ENCODE peak calls at places on chromosomes 11 and 22, in five cellular contexts. One of them, this sample, is unnamed.

GRCh38 chr11:127056338-127056971 is 55.9 kb upstream of the KIRREL3 start:
- DNase-seq in Peyer's patch: no peak
- DNase-seq in HCT116: no peak
- DNase-seq in breast epithelium: no peak
- DNase-seq in esophagus squamous epithelium: no peak
- DNase-seq in this sample: no peak

GRCh38 chr11:76030286-76030685 is 176.0 kb downstream of the WNT11 start:
- DNase-seq in Peyer's patch: no peak
- DNase-seq in HCT116: no peak
- DNase-seq in breast epithelium: no peak
- DNase-seq in esophagus squamous epithelium: no peak
- DNase-seq in this sample: no peak

GRCh38 chr11:123509737-123510578 is 79.9 kb downstream of the GRAMD1B start:
- DNase-seq in Peyer's patch: no peak
- DNase-seq in HCT116: no peak
- DNase-seq in breast epithelium: no peak
- DNase-seq in esophagus squamous epithelium: no peak
- DNase-seq in this sample: no peak

GRCh38 chr11:35066783-35067476 is 72.0 kb upstream of the CD44 start:
- DNase-seq in Peyer's patch: peak
- DNase-seq in HCT116: no peak
- DNase-seq in breast epithelium: no peak
- DNase-seq in esophagus squamous epithelium: no peak
- DNase-seq in this sample: no peak

GRCh38 chr11:127006311-127006710 is 5.7 kb upstream of the KIRREL3 start:
- DNase-seq in Peyer's patch: no peak
- DNase-seq in HCT116: no peak
- DNase-seq in breast epithelium: no peak
- DNase-seq in esophagus squamous epithelium: no peak
- DNase-seq in this sample: no peak

GRCh38 chr11:12149672-12150225 is 39.4 kb downstream of the MICAL2 start:
- DNase-seq in Peyer's patch: no peak
- DNase-seq in HCT116: no peak
- DNase-seq in breast epithelium: no peak
- DNase-seq in esophagus squamous epithelium: no peak
- DNase-seq in this sample: no peak

GRCh38 chr11:19597194-19597593 is 115.4 kb upstream of the NAV2 start:
- DNase-seq in Peyer's patch: no peak
- DNase-seq in HCT116: no peak
- DNase-seq in breast epithelium: no peak
- DNase-seq in esophagus squamous epithelium: no peak
- DNase-seq in this sample: no peak

GRCh38 chr11:44339530-44339883 is 29.6 kb upstream of the ALX4 start:
- DNase-seq in Peyer's patch: no peak
- DNase-seq in HCT116: no peak
- DNase-seq in breast epithelium: no peak
- DNase-seq in esophagus squamous epithelium: no peak
- DNase-seq in this sample: no peak

GRCh38 chr22:40276877-40277823 is 69.2 kb upstream of the ADSL start:
- DNase-seq in Peyer's patch: no peak
- DNase-seq in HCT116: no peak
- DNase-seq in breast epithelium: no peak
- DNase-seq in esophagus squamous epithelium: no peak
- DNase-seq in this sample: no peak

GRCh38 chr22:36457688-36458450 is 23.6 kb downstream of the TXN2 start:
- DNase-seq in Peyer's patch: no peak
- DNase-seq in HCT116: no peak
- DNase-seq in breast epithelium: no peak
- DNase-seq in esophagus squamous epithelium: no peak
- DNase-seq in this sample: no peak

GRCh38 chr11:94417386-94417987 is 16.3 kb upstream of the GPR83 start:
- DNase-seq in Peyer's patch: no peak
- DNase-seq in HCT116: peak
- DNase-seq in breast epithelium: no peak
- DNase-seq in esophagus squamous epithelium: no peak
- DNase-seq in this sample: no peak

GRCh38 chr11:29446132-29446531 is 570.7 kb downstream of the KCNA4 start:
- DNase-seq in Peyer's patch: no peak
- DNase-seq in HCT116: no peak
- DNase-seq in breast epithelium: no peak
- DNase-seq in esophagus squamous epithelium: no peak
- DNase-seq in this sample: no peak

GRCh38 chr11:120500414-120500936 is 11.1 kb upstream of the GRIK4 start:
- DNase-seq in Peyer's patch: no peak
- DNase-seq in HCT116: no peak
- DNase-seq in breast epithelium: no peak
- DNase-seq in esophagus squamous epithelium: no peak
- DNase-seq in this sample: no peak

GRCh38 chr11:44236261-44236660 is 73.7 kb downstream of the ALX4 start:
- DNase-seq in Peyer's patch: no peak
- DNase-seq in HCT116: no peak
- DNase-seq in breast epithelium: no peak
- DNase-seq in esophagus squamous epithelium: no peak
- DNase-seq in this sample: no peak

GRCh38 chr11:10693509-10694071 is at the start of gene IRAG1:
- DNase-seq in Peyer's patch: no peak
- DNase-seq in HCT116: no peak
- DNase-seq in breast epithelium: no peak
- DNase-seq in esophagus squamous epithelium: no peak
- DNase-seq in this sample: peak

GRCh38 chr11:3738241-3738640 is 59.1 kb downstream of the NUP98 start:
- DNase-seq in Peyer's patch: no peak
- DNase-seq in HCT116: no peak
- DNase-seq in breast epithelium: no peak
- DNase-seq in esophagus squamous epithelium: no peak
- DNase-seq in this sample: no peak

GRCh38 chr11:17828311-17828751 is 93.8 kb downstream of the KCNC1 start:
- DNase-seq in Peyer's patch: peak
- DNase-seq in HCT116: no peak
- DNase-seq in breast epithelium: no peak
- DNase-seq in esophagus squamous epithelium: no peak
- DNase-seq in this sample: peak

GRCh38 chr22:49934144-49934890 is 15.9 kb downstream of the CRELD2 start:
- DNase-seq in Peyer's patch: peak
- DNase-seq in HCT116: no peak
- DNase-seq in breast epithelium: peak
- DNase-seq in esophagus squamous epithelium: no peak
- DNase-seq in this sample: peak

GRCh38 chr22:27152033-27152432 is 494.6 kb downstream of the MIAT start:
- DNase-seq in Peyer's patch: no peak
- DNase-seq in HCT116: no peak
- DNase-seq in breast epithelium: no peak
- DNase-seq in esophagus squamous epithelium: no peak
- DNase-seq in this sample: no peak

GRCh38 chr11:107757661-107758060 is 45.8 kb upstream of the SLN start:
- DNase-seq in Peyer's patch: no peak
- DNase-seq in HCT116: no peak
- DNase-seq in breast epithelium: no peak
- DNase-seq in esophagus squamous epithelium: no peak
- DNase-seq in this sample: no peak

GRCh38 chr22:33073989-33074391 is 15.8 kb upstream of the SYN3 start:
- DNase-seq in Peyer's patch: no peak
- DNase-seq in HCT116: no peak
- DNase-seq in breast epithelium: no peak
- DNase-seq in esophagus squamous epithelium: no peak
- DNase-seq in this sample: no peak

GRCh38 chr11:44208976-44209603 is 100.8 kb downstream of the ALX4 start:
- DNase-seq in Peyer's patch: no peak
- DNase-seq in HCT116: no peak
- DNase-seq in breast epithelium: no peak
- DNase-seq in esophagus squamous epithelium: no peak
- DNase-seq in this sample: no peak

GRCh38 chr11:2737876-2738275 is 38.1 kb upstream of the KCNQ1OT1 start:
- DNase-seq in Peyer's patch: peak
- DNase-seq in HCT116: no peak
- DNase-seq in breast epithelium: no peak
- DNase-seq in esophagus squamous epithelium: no peak
- DNase-seq in this sample: no peak

GRCh38 chr22:21857501-21857914 is 9.9 kb downstream of the MAPK1 start:
- DNase-seq in Peyer's patch: no peak
- DNase-seq in HCT116: no peak
- DNase-seq in breast epithelium: no peak
- DNase-seq in esophagus squamous epithelium: no peak
- DNase-seq in this sample: no peak

GRCh38 chr11:72631806-72632731 is 42.2 kb downstream of the PDE2A start:
- DNase-seq in Peyer's patch: no peak
- DNase-seq in HCT116: no peak
- DNase-seq in breast epithelium: no peak
- DNase-seq in esophagus squamous epithelium: no peak
- DNase-seq in this sample: no peak
- TF ChIP-seq POLR2A in Peyer's patch: no peak
- TF ChIP-seq POLR2A in HCT116: no peak
- TF ChIP-seq POLR2A in breast epithelium: no peak
- TF ChIP-seq POLR2A in esophagus squamous epithelium: no peak
- TF ChIP-seq POLR2A in this sample: no peak

GRCh38 chr11:6637871-6638270 is 17.7 kb downstream of the DCHS1 start:
- DNase-seq in Peyer's patch: no peak
- DNase-seq in HCT116: no peak
- DNase-seq in breast epithelium: no peak
- DNase-seq in esophagus squamous epithelium: no peak
- DNase-seq in this sample: peak

GRCh38 chr11:6636480-6636879 is 17.3 kb upstream of the TPP1 start:
- DNase-seq in Peyer's patch: no peak
- DNase-seq in HCT116: no peak
- DNase-seq in breast epithelium: no peak
- DNase-seq in esophagus squamous epithelium: no peak
- DNase-seq in this sample: no peak

GRCh38 chr11:6640985-6641701 is 14.5 kb downstream of the DCHS1 start:
- DNase-seq in Peyer's patch: no peak
- DNase-seq in HCT116: no peak
- DNase-seq in breast epithelium: no peak
- DNase-seq in esophagus squamous epithelium: no peak
- DNase-seq in this sample: no peak

GRCh38 chr11:6640036-6640984 is 15.3 kb downstream of the DCHS1 start:
- DNase-seq in Peyer's patch: no peak
- DNase-seq in HCT116: no peak
- DNase-seq in breast epithelium: no peak
- DNase-seq in esophagus squamous epithelium: no peak
- DNase-seq in this sample: no peak

DNA sequence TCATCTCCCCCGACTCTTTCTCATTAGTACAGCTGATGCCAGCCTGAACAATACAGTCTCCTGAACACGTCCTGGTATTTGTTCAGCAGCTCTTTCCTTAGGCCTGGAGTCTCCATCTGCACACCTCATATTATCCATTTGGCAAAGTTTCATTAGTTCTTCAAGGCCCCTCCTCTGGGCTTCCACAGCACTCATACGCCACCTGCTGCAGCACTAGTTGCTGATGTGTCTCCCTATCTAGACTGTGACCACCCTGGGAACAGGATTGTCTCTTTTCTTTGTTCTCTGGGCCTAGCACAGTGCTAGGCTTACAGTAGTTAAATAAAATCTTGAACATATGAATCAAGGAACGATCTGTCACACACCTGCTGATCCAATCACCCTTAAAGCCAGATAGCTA is 17.2 kb downstream of the DCHS1 start:
- DNase-seq in Peyer's patch: no peak
- DNase-seq in HCT116: no peak
- DNase-seq in breast epithelium: no peak
- DNase-seq in esophagus squamous epithelium: no peak
- DNase-seq in this sample: no peak
- TF ChIP-seq CTCF in Peyer's patch: no peak
- TF ChIP-seq CTCF in HCT116: no peak
- TF ChIP-seq CTCF in breast epithelium: no peak
- TF ChIP-seq CTCF in esophagus squamous epithelium: no peak
- TF ChIP-seq CTCF in this sample: no peak

DNA sequence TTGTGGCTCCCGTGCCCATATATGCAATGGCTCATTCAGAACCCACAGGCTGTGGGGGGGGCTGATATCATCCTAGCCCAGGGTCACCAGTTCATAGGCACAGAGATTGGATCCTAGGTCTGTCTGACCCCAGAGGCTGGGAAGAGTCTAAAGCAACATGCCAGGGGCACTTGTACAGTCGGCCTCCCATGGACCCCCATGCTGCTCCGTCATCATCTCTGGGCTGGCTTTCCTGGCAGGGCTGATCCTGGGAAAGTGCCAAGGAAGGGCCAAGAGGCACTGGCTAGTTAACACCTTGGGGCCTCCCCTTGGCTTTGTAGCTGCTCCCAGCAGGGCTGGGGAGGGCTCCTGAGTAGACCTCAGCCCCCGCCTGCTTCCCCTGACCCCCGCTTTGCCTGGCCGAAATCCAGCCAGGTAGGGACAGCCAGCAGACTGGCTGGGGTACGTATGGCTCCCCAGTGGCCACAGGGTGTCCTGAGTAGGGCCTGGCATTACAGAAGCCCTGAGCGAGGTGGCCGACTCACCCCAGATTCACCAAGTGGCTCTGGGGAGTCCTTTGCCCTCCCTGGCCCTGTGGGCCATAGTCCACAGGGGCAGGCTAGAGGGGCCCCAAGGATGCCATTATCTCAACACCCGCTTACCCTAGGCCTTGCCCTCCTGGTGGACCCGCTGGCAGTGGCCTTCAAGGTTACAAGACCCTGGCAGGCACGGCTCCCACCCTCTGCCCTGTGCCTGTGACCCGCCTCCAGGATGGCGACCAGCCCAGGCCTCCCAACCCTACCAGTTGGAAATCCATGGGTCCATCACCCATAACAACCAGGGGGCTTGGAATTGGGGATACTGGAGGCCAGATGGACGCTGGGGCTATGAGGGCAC is 22.5 kb downstream of the FADS3 start:
- DNase-seq in Peyer's patch: no peak
- DNase-seq in HCT116: no peak
- DNase-seq in breast epithelium: no peak
- DNase-seq in esophagus squamous epithelium: no peak
- DNase-seq in this sample: no peak
- TF ChIP-seq POLR2A in Peyer's patch: no peak
- TF ChIP-seq POLR2A in HCT116: no peak
- TF ChIP-seq POLR2A in breast epithelium: no peak
- TF ChIP-seq POLR2A in esophagus squamous epithelium: no peak
- TF ChIP-seq POLR2A in this sample: no peak

GRCh38 chr11:132943737-132944556 is 588.4 kb downstream of the OPCML start:
- DNase-seq in Peyer's patch: no peak
- DNase-seq in HCT116: no peak
- DNase-seq in breast epithelium: no peak
- DNase-seq in esophagus squamous epithelium: no peak
- DNase-seq in this sample: no peak
- TF ChIP-seq CTCF in Peyer's patch: no peak
- TF ChIP-seq CTCF in HCT116: no peak
- TF ChIP-seq CTCF in breast epithelium: no peak
- TF ChIP-seq CTCF in esophagus squamous epithelium: no peak
- TF ChIP-seq CTCF in this sample: no peak

This sample was measured in stomach.